ENCODE peak calls at places on chromosome 13, in five cellular contexts. U is progenitor cell of endocrine pancreas, J is GM06990, V is lower leg skin, H is cardiac fibroblast. N is an unnamed sample.

GRCh38 chr13:36133950-36134349 is 2.8 kb upstream of the DCLK1 start:
- DNase-seq in J (no peak), U (no peak), H (no peak), V (no peak), N (no peak)

GRCh38 chr13:24183741-24184182 is 23.2 kb downstream of the SPATA13 start:
- DNase-seq in H (no peak), V (no peak), J (no peak), U (no peak), N (no peak)

GRCh38 chr13:27578121-27579030 is 42.0 kb downstream of the LNX2 start:
- DNase-seq in V (no peak), U (no peak), H (peak), J (no peak), N (no peak)

GRCh38 chr13:50588736-50589135 is 254.8 kb downstream of the DLEU7 start:
- DNase-seq in U (no peak), J (no peak), H (peak), V (no peak), N (no peak)

GRCh38 chr13:23671367-23671766 is 101.2 kb downstream of the TNFRSF19 start:
- DNase-seq in V (no peak), U (no peak), H (peak), J (no peak), N (no peak)

GRCh38 chr13:85508683-85509329 is 290.4 kb downstream of the SLITRK6 start:
- DNase-seq in V (no peak), U (no peak), J (no peak), H (no peak), N (no peak)

GRCh38 chr13:87128006-87128405 is 543.2 kb upstream of the SLITRK5 start:
- DNase-seq in V (no peak), U (no peak), H (peak), J (no peak), N (no peak)

GRCh38 chr13:58119351-58119750 is 487.8 kb downstream of the PCDH17 start:
- DNase-seq in V (no peak), H (no peak), J (no peak), U (no peak), N (no peak)

GRCh38 chr13:29081036-29081435 is 260.9 kb downstream of the MTUS2 start:
- DNase-seq in J (peak), V (no peak), U (no peak), H (no peak), N (no peak)

GRCh38 chr13:20990910-20991525 is 70.4 kb downstream of the LATS2 start:
- DNase-seq in J (no peak), V (peak), U (no peak), H (no peak), N (peak)

GRCh38 chr13:110907951-110908898 is 6.6 kb downstream of the ANKRD10 start:
- DNase-seq in J (no peak), H (peak), U (no peak), V (no peak), N (no peak)

GRCh38 chr13:73039201-73040108 is 19.4 kb upstream of the KLF5 start:
- DNase-seq in H (no peak), U (no peak), J (no peak), V (no peak), N (no peak)

GRCh38 chr13:51520524-51520923 is 63.7 kb upstream of the WDFY2 start:
- DNase-seq in J (no peak), V (no peak), U (no peak), H (peak), N (no peak)

GRCh38 chr13:112978561-112979405 is 9.8 kb downstream of the MCF2L start:
- DNase-seq in U (no peak), V (no peak), J (no peak), H (no peak), N (no peak)

GRCh38 chr13:35481777-35482176 is 5.3 kb upstream of the MAB21L1 start:
- DNase-seq in J (no peak), U (no peak), H (no peak), V (no peak), N (no peak)

GRCh38 chr13:51325837-51326236 is 13.7 kb upstream of the SERPINE3 start:
- DNase-seq in H (no peak), J (no peak), U (no peak), V (no peak), N (no peak)

GRCh38 chr13:39941236-39941635 is 285.8 kb downstream of the COG6 start:
- DNase-seq in J (no peak), V (no peak), H (no peak), U (no peak), N (no peak)

GRCh38 chr13:20128459-20128927 is 32.4 kb downstream of the GJA3 start:
- DNase-seq in V (peak), H (no peak), J (no peak), U (peak), N (no peak)

GRCh38 chr13:30406779-30407416 is 15.4 kb upstream of the UBE2L5 start:
- DNase-seq in V (no peak), J (no peak), U (no peak), H (no peak), N (no peak)

GRCh38 chr13:24381539-24382265 is 72.3 kb downstream of the C1QTNF9 start:
- DNase-seq in H (peak), V (no peak), U (no peak), J (no peak), N (no peak)

GRCh38 chr13:38849316-38849715 is 141.3 kb downstream of the STOML3 start:
- DNase-seq in U (no peak), V (no peak), H (peak), J (no peak), N (no peak)

GRCh38 chr13:100506154-100506553 is 82.4 kb downstream of the GGACT start:
- DNase-seq in J (peak), V (no peak), H (no peak), U (no peak), N (no peak)

GRCh38 chr13:60379837-60380236 is 17.2 kb upstream of the TDRD3 start:
- DNase-seq in V (no peak), J (no peak), U (no peak), H (no peak), N (no peak)

GRCh38 chr13:27174766-27175455 is 3.3 kb upstream of the USP12 start:
- DNase-seq in U (no peak), J (no peak), V (no peak), H (peak), N (no peak)

GRCh38 chr13:30666113-30666512 is 48.4 kb downstream of the USPL1 start:
- DNase-seq in U (no peak), H (no peak), V (no peak), J (no peak), N (no peak)

GRCh38 chr13:36297600-36298338 is at the start of gene CCDC169:
- DNase-seq in U (peak), V (peak), J (peak), H (peak), N (peak)

GRCh38 chr13:42815686-42816085 is 34.3 kb downstream of the FAM216B start:
- DNase-seq in H (peak), V (no peak), U (no peak), J (no peak), N (no peak)

GRCh38 chr13:112012004-112012704 is 54.8 kb upstream of the SOX1 start:
- DNase-seq in U (no peak), J (no peak), H (no peak), V (no peak), N (no peak)

GRCh38 chr13:39401091-39401647 is 201.8 kb downstream of the LHFPL6 start:
- DNase-seq in U (no peak), V (no peak), H (no peak), J (no peak), N (no peak)

GRCh38 chr13:96072392-96072791 is 17.5 kb upstream of the HS6ST3 start:
- DNase-seq in J (no peak), H (no peak), U (no peak), V (no peak), N (no peak)
- TF ChIP-seq CTCF in J (no peak), H (no peak), U (peak), V (no peak), N (no peak)

GRCh38 chr13:33351324-33351723 is 65.8 kb upstream of the STARD13 start:
- DNase-seq in J (no peak), V (no peak), U (no peak), H (peak), N (no peak)
- TF ChIP-seq CTCF in J (no peak), V (no peak), U (no peak), H (peak), N (peak)

DNA sequence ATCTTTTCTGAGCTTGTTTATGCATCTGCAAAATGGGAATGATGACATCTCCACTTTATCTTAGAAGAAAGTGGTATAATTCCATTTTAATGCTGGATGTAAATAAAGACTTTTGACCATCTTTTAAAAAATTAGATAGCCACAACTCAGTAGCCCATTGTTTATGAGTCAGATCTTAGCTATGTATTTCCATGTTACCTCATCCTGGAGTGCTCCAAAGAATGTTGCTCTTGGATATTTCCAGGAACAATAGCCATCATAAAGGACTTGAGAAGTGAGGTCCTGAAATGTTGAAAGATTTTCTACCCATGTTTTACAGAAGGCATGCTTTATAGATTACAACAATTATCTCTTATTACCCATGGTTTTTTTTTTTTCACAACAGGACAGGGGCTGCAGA is 229.3 kb upstream of the EDNRB start:
- DNase-seq in H (peak), V (no peak), U (no peak), J (no peak), N (no peak)
- TF ChIP-seq CTCF in H (no peak), V (no peak), U (no peak), J (no peak), N (no peak)

GRCh38 chr13:43964698-43965097 is 85.0 kb downstream of the LACC1 start:
- DNase-seq in J (no peak), V (no peak), U (no peak), H (no peak), N (no peak)

GRCh38 chr13:43959291-43959690 is 79.6 kb downstream of the LACC1 start:
- DNase-seq in J (no peak), U (no peak), H (no peak), V (no peak), N (no peak)

GRCh38 chr13:43961909-43962308 is 82.2 kb downstream of the LACC1 start:
- DNase-seq in U (no peak), H (no peak), V (no peak), J (no peak), N (no peak)

GRCh38 chr13:43965446-43965845 is 85.7 kb downstream of the LACC1 start:
- DNase-seq in U (no peak), V (no peak), H (no peak), J (no peak), N (no peak)

GRCh38 chr13:43963726-43964125 is 84.0 kb downstream of the LACC1 start:
- DNase-seq in U (no peak), H (no peak), V (no peak), J (no peak), N (no peak)
- TF ChIP-seq CTCF in U (no peak), H (no peak), V (no peak), J (peak), N (peak)

GRCh38 chr13:26132756-26133155 is 80.9 kb upstream of the SHISA2 start:
- DNase-seq in J (no peak), U (no peak), V (no peak), H (peak), N (no peak)
- TF ChIP-seq CTCF in J (peak), U (no peak), V (no peak), H (peak), N (peak)

N was measured in chondrocyte.